ENCODE peak calls at places on chromosome 4, in eight cellular contexts. I is tibial artery; A is fibroblast of pulmonary artery; P is pancreas; J is cardiac fibroblast; T is CD4-positive, alpha-beta T cell; N is right lobe of liver; F is foreskin fibroblast. C is an unnamed sample.
A peak's percentile ranks its signal among the peaks of the same experiment; 100 is the strongest.

GRCh38 chr4:156298230-156298629 is 344.6 kb upstream of the CTSO start:
- DNase-seq in I (no peak), A (peak; percentile 89), P (no peak), J (peak; percentile 94), T (no peak), N (no peak), F (peak; percentile 83), C (no peak)

GRCh38 chr4:130210871-130211270 is 1114.9 kb downstream of the C4orf33 start:
- DNase-seq in I (no peak), A (peak; percentile 76), P (no peak), J (peak; percentile 92), T (no peak), N (no peak), F (no peak), C (no peak)

GRCh38 chr4:173272314-173272713 is 61.8 kb downstream of the HMGB2 start:
- DNase-seq in I (no peak), A (no peak), P (no peak), J (no peak), T (no peak), N (no peak), F (no peak), C (no peak)

GRCh38 chr4:52037730-52038108 is 380 bp downstream of the SGCB start:
- DNase-seq in I (peak; percentile 29), A (peak; percentile 35), P (peak; percentile 27), J (peak; percentile 50), T (no peak), N (no peak), F (no peak), C (no peak)

GRCh38 chr4:95050980-95051688 is 293.4 kb downstream of the BMPR1B start:
- DNase-seq in I (no peak), A (no peak), P (no peak), J (no peak), T (no peak), N (no peak), F (no peak), C (no peak)

GRCh38 chr4:29009908-29010307 is 1710.3 kb upstream of the PCDH7 start:
- DNase-seq in I (no peak), A (no peak), P (no peak), J (no peak), T (no peak), N (no peak), F (no peak), C (no peak)

GRCh38 chr4:42436950-42437349 is 39.7 kb downstream of the SHISA3 start:
- DNase-seq in I (no peak), A (no peak), P (no peak), J (no peak), T (no peak), N (no peak), F (no peak), C (no peak)

GRCh38 chr4:14867847-14868246 is 134.4 kb upstream of the CPEB2 start:
- DNase-seq in I (no peak), A (no peak), P (no peak), J (no peak), T (no peak), N (peak; percentile 34), F (no peak), C (no peak)

GRCh38 chr4:133775881-133776280 is 425.7 kb downstream of the PABPC4L start:
- DNase-seq in I (no peak), A (peak; percentile 11), P (no peak), J (peak; percentile 33), T (no peak), N (no peak), F (peak; percentile 27), C (no peak)

GRCh38 chr4:77092832-77093800 is 17.3 kb upstream of the CCNI start:
- DNase-seq in I (no peak), A (peak; percentile 50), P (no peak), J (peak; percentile 46), T (no peak), N (no peak), F (no peak), C (no peak)

GRCh38 chr4:105520819-105521790 is 31.3 kb upstream of the ARHGEF38 start:
- DNase-seq in I (no peak), A (peak; percentile 66), P (peak; percentile 58), J (peak; percentile 62), T (no peak), N (no peak), F (no peak), C (peak; percentile 12)

GRCh38 chr4:25861951-25862410 is 807 bp downstream of the SEL1L3 start:
- DNase-seq in I (no peak), A (peak; percentile 54), P (peak; percentile 35), J (peak; percentile 60), T (peak; percentile 14), N (peak; percentile 37), F (no peak), C (peak; percentile 39)

GRCh38 chr4:170990989-170991589 is 822.1 kb upstream of the GALNTL6 start:
- DNase-seq in I (no peak), A (no peak), P (peak; percentile 46), J (no peak), T (no peak), N (no peak), F (no peak), C (peak; percentile 5)

GRCh38 chr4:31192372-31192771 is 472.2 kb downstream of the PCDH7 start:
- DNase-seq in I (no peak), A (no peak), P (no peak), J (no peak), T (no peak), N (no peak), F (no peak), C (no peak)

GRCh38 chr4:54384563-54384962 is 155.5 kb downstream of the PDGFRA start:
- DNase-seq in I (peak; percentile 31), A (peak; percentile 57), P (no peak), J (peak; percentile 60), T (no peak), N (no peak), F (peak; percentile 18), C (no peak)

GRCh38 chr4:107247738-107248137 is 211.6 kb upstream of the DKK2 start:
- DNase-seq in I (no peak), A (peak; percentile 8), P (no peak), J (no peak), T (no peak), N (no peak), F (no peak), C (no peak)

GRCh38 chr4:168832746-168833575 is 177.1 kb downstream of the CBR4 start:
- DNase-seq in I (peak; percentile 56), A (peak; percentile 50), P (peak; percentile 20), J (peak; percentile 53), T (no peak), N (peak; percentile 31), F (no peak), C (no peak)

GRCh38 chr4:185840201-185840600 is 28.2 kb upstream of the SORBS2 start:
- DNase-seq in I (no peak), A (no peak), P (no peak), J (peak; percentile 36), T (no peak), N (no peak), F (no peak), C (no peak)

DNA sequence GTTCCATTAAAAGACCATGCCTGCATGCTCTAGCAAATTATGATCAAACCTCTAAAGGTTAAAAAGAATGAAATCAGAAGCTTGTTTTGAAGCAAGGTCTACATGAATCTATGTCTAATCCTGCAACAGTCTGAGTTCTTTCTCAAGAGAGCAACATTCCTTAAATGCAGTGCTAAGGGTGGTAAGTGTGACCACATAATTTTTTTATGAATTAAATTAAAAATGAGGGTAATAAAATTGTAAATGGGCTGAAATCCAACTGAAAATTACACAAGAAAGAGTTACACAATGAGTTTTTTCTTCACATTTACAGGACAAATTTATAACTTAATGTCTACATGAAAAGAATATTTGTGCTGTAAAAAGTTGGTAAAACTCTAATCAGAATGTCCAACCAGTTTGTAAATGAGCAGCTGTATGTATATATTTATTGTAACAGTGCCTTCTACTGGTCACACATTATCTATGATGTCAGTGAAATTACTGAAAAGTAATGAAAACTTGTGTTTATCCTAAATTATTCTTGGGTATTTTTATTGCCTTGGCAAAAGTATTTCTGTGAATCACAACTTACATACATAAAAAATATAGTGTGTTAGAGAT is 336.3 kb upstream of the PITX2 start:
- DNase-seq in I (no peak), A (peak; percentile 13), P (no peak), J (peak; percentile 40), T (no peak), N (no peak), F (no peak), C (no peak)
- TF ChIP-seq CTCF in I (no peak), A (peak; percentile 22), P (no peak), J (peak; percentile 16), T (no peak), N (peak; percentile 6), F (peak; percentile 17), C (no peak)

GRCh38 chr4:118740869-118741268 is 55.7 kb downstream of the METTL14 start:
- DNase-seq in I (no peak), A (peak; percentile 58), P (no peak), J (peak; percentile 47), T (no peak), N (no peak), F (no peak), C (no peak)
- TF ChIP-seq CTCF in I (peak; percentile 34), A (peak; percentile 20), P (no peak), J (no peak), T (peak; percentile 67), N (peak; percentile 37), F (no peak), C (no peak)

DNA sequence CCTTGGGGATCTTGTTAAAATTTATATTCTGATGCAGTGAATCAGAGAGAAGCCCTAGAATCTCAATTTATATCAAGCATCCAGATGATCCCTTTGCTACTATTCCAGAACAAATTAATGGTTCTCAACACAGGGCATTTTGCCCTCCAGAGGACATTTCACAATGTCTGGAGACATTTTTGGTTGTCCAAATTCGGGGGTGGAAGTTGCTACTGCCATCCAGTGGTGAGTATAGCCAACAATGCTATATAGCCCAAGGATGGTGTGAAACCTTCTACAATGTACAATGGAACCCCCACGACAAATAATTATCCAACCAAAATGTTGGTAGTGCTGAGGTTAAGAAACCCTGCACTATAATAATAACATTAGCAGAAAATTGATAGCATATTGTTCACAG is 2440.0 kb downstream of the PCDH7 start:
- DNase-seq in I (no peak), A (peak; percentile 76), P (no peak), J (peak; percentile 55), T (no peak), N (no peak), F (peak; percentile 15), C (no peak)
- TF ChIP-seq CTCF in I (peak; percentile 6), A (peak; percentile 83), P (no peak), J (peak; percentile 61), T (no peak), N (peak; percentile 49), F (peak; percentile 67), C (peak; percentile 11)

GRCh38 chr4:124321370-124321769 is 391.2 kb downstream of the ANKRD50 start:
- DNase-seq in I (no peak), A (peak; percentile 35), P (no peak), J (peak; percentile 21), T (no peak), N (no peak), F (no peak), C (no peak)
- TF ChIP-seq CTCF in I (no peak), A (peak; percentile 24), P (no peak), J (peak; percentile 10), T (no peak), N (no peak), F (no peak), C (no peak)

GRCh38 chr4:93852680-93853079 is 24.1 kb downstream of the ATOH1 start:
- DNase-seq in I (no peak), A (no peak), P (no peak), J (no peak), T (no peak), N (no peak), F (no peak), C (no peak)

DNA sequence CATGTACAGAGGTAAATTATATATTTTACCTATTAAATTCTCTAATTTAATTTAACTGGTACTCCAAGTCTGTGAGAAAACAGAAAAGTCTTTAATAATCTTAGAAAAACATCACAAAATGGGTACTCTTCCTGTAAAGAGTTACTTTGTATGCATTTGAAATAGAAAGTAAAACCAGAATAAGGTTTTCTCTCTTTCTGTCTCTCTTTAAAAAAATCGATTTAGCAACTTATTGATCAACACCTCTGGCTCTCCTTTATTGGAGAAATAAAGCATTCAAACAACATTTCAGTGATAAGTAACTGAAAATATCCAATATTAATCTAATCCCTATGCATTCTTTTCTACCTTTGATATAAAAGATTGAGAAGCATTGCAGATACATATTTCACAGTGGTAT is 27.4 kb downstream of the ATOH1 start:
- DNase-seq in I (no peak), A (no peak), P (no peak), J (no peak), T (no peak), N (no peak), F (no peak), C (no peak)
- TF ChIP-seq CTCF in I (no peak), A (no peak), P (no peak), J (no peak), T (no peak), N (no peak), F (no peak), C (no peak)

C was measured in HL-60.